ENCODE peak calls at places on chromosomes 6 and 20, in five cellular contexts. One of them, this sample, is unnamed.

GRCh38 chr6:36113049-36113448 is 17.3 kb upstream of the MAPK13 start:
- DNase-seq in NT2/D1: no peak
- DNase-seq in H1: no peak
- DNase-seq in GM12878: no peak
- DNase-seq in HepG2: peak; percentile 51
- DNase-seq in this sample: no peak

GRCh38 chr20:23105193-23105592 is 19.1 kb upstream of the CD93 start:
- DNase-seq in H1: no peak
- DNase-seq in NT2/D1: no peak
- DNase-seq in HepG2: no peak
- DNase-seq in GM12878: no peak
- DNase-seq in this sample: no peak

GRCh38 chr6:89678531-89678930 is 40.0 kb upstream of the LYRM2 start:
- DNase-seq in GM12878: no peak
- DNase-seq in HepG2: no peak
- DNase-seq in NT2/D1: no peak
- DNase-seq in H1: no peak
- DNase-seq in this sample: no peak

GRCh38 chr6:17863971-17864754 is 123.3 kb downstream of the KIF13A start:
- DNase-seq in GM12878: no peak
- DNase-seq in H1: no peak
- DNase-seq in HepG2: peak; percentile 15
- DNase-seq in NT2/D1: no peak
- DNase-seq in this sample: no peak

GRCh38 chr6:159008656-159009288 is 8.8 kb upstream of the RSPH3 start:
- DNase-seq in H1: no peak
- DNase-seq in HepG2: peak; percentile 25
- DNase-seq in NT2/D1: no peak
- DNase-seq in GM12878: no peak
- DNase-seq in this sample: no peak

GRCh38 chr6:15527838-15528617 is 134.8 kb downstream of the DTNBP1 start:
- DNase-seq in NT2/D1: no peak
- DNase-seq in H1: no peak
- DNase-seq in GM12878: no peak
- DNase-seq in HepG2: no peak
- DNase-seq in this sample: no peak

GRCh38 chr6:111944541-111944940 is 71.3 kb upstream of the FYN start:
- DNase-seq in HepG2: no peak
- DNase-seq in GM12878: no peak
- DNase-seq in NT2/D1: no peak
- DNase-seq in H1: no peak
- DNase-seq in this sample: no peak

GRCh38 chr20:5131502-5131901 is 4.7 kb downstream of the CDS2 start:
- DNase-seq in HepG2: no peak
- DNase-seq in H1: no peak
- DNase-seq in GM12878: no peak
- DNase-seq in NT2/D1: no peak
- DNase-seq in this sample: no peak

GRCh38 chr6:135163440-135163738 is 17.7 kb upstream of the MYB start:
- DNase-seq in H1: no peak
- DNase-seq in GM12878: peak; percentile 84
- DNase-seq in NT2/D1: no peak
- DNase-seq in HepG2: no peak
- DNase-seq in this sample: no peak

GRCh38 chr20:33685328-33686007 is 717 bp downstream of the E2F1 start:
- DNase-seq in HepG2: peak; percentile 71
- DNase-seq in GM12878: peak; percentile 62
- DNase-seq in NT2/D1: no peak
- DNase-seq in H1: no peak
- DNase-seq in this sample: peak; percentile 52

GRCh38 chr6:2959909-2960719 is 11.3 kb downstream of the SERPINB6 start:
- DNase-seq in GM12878: no peak
- DNase-seq in HepG2: no peak
- DNase-seq in H1: no peak
- DNase-seq in NT2/D1: peak; percentile 42
- DNase-seq in this sample: no peak

GRCh38 chr6:50913105-50913770 is 94.6 kb downstream of the TFAP2B start:
- DNase-seq in H1: no peak
- DNase-seq in GM12878: no peak
- DNase-seq in HepG2: no peak
- DNase-seq in NT2/D1: no peak
- DNase-seq in this sample: no peak

GRCh38 chr6:37077459-37078296 is 72.2 kb downstream of the FGD2 start:
- DNase-seq in H1: no peak
- DNase-seq in GM12878: no peak
- DNase-seq in HepG2: no peak
- DNase-seq in NT2/D1: no peak
- DNase-seq in this sample: no peak

GRCh38 chr6:137976430-137976829 is 109.4 kb downstream of the TNFAIP3 start:
- DNase-seq in GM12878: no peak
- DNase-seq in H1: no peak
- DNase-seq in NT2/D1: no peak
- DNase-seq in HepG2: no peak
- DNase-seq in this sample: no peak

GRCh38 chr6:41396335-41396734 is 60.9 kb downstream of the NCR2 start:
- DNase-seq in NT2/D1: no peak
- DNase-seq in HepG2: no peak
- DNase-seq in H1: no peak
- DNase-seq in GM12878: no peak
- DNase-seq in this sample: no peak

GRCh38 chr6:136563386-136564152 is 13.3 kb upstream of the MAP7 start:
- DNase-seq in HepG2: no peak
- DNase-seq in NT2/D1: no peak
- DNase-seq in H1: no peak
- DNase-seq in GM12878: no peak
- DNase-seq in this sample: no peak

GRCh38 chr20:49785851-49786174 is 26.8 kb upstream of the SLC9A8 start:
- DNase-seq in NT2/D1: no peak
- DNase-seq in HepG2: no peak
- DNase-seq in H1: no peak
- DNase-seq in GM12878: peak; percentile 83
- DNase-seq in this sample: no peak

GRCh38 chr6:66376021-66376420 is 669.0 kb upstream of the EYS start:
- DNase-seq in H1: no peak
- DNase-seq in HepG2: no peak
- DNase-seq in NT2/D1: no peak
- DNase-seq in GM12878: no peak
- DNase-seq in this sample: no peak

GRCh38 chr6:11205721-11206120 is 26.7 kb downstream of the NEDD9 start:
- DNase-seq in NT2/D1: no peak
- DNase-seq in HepG2: no peak
- DNase-seq in GM12878: no peak
- DNase-seq in H1: no peak
- DNase-seq in this sample: no peak

DNA sequence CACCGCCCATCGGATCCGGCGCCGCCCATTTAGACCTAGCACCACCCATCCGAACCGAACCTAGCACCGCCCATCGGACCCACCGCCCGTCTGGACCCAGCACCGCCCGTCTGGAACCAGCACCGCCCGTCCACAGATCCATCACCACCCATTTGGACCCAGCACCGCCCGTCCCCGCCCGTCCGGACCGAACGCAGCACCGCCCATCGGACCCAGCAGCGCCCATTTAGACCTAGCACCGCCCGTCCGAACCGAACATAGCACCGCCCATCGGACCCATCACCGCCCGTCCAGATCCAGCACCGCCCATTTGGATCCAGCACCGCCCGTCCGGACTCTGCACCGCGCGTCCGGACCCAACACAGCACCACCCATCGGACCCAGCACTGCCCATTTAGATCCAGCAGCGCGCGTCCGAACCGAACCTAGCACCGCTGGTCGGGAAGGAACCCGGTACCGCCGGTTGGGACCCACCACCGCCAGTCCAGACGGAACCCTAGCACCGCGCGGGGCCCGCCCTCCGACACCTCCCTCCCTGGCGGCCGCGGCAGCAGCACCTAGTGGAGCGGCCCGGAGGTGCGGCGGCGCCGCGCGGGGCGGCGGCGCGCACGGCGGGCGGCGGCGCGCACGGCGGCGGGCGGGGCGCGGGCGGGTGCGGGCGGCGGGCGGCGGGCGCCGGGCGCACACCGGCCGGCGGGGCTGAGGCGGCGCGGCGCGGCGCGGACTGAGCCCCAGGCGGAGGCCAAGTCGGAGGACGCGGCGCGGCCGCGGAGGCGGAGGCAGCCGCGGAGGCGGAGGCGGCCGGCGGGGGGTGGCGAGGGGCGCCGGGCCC is at the start of gene AFDN:
- DNase-seq in NT2/D1: no peak
- DNase-seq in HepG2: no peak
- DNase-seq in GM12878: no peak
- DNase-seq in H1: no peak
- DNase-seq in this sample: peak; percentile 87
- TF ChIP-seq SUZ12 in NT2/D1: no peak
- TF ChIP-seq SUZ12 in HepG2: no peak
- TF ChIP-seq SUZ12 in GM12878: no peak
- TF ChIP-seq SUZ12 in H1: no peak
- TF ChIP-seq SUZ12 in this sample: no peak

GRCh38 chr20:63282946-63283345 is 10.0 kb upstream of the COL20A1 start:
- DNase-seq in H1: no peak
- DNase-seq in HepG2: no peak
- DNase-seq in GM12878: no peak
- DNase-seq in NT2/D1: no peak
- DNase-seq in this sample: no peak
- TF ChIP-seq SUZ12 in H1: no peak
- TF ChIP-seq SUZ12 in HepG2: no peak
- TF ChIP-seq SUZ12 in GM12878: no peak
- TF ChIP-seq SUZ12 in NT2/D1: no peak
- TF ChIP-seq SUZ12 in this sample: no peak

DNA sequence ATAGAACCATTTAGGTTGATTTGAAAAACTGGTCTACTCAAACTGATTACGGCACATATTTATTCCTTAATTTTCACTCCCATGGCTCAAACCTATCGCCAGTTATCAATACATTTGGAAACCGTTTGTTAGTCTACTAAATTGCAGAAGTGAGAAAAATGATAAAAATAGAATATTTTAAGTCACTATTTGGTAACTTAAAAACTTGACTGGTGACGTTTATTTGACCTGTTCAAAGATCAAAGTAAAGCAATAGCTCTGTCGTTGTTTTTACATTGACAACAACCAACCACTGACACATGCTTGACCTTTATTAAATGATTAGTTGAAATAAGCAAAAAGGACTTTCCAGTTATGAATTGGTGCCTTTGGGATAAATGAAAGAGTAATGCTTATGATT is 402.9 kb upstream of the MAP3K7 start:
- DNase-seq in HepG2: no peak
- DNase-seq in NT2/D1: no peak
- DNase-seq in H1: no peak
- DNase-seq in GM12878: no peak
- DNase-seq in this sample: no peak
- TF ChIP-seq SUZ12 in HepG2: no peak
- TF ChIP-seq SUZ12 in NT2/D1: no peak
- TF ChIP-seq SUZ12 in H1: no peak
- TF ChIP-seq SUZ12 in GM12878: no peak
- TF ChIP-seq SUZ12 in this sample: no peak

GRCh38 chr6:146857180-146857959 is 258.6 kb downstream of the ADGB start:
- DNase-seq in HepG2: peak; percentile 63
- DNase-seq in GM12878: no peak
- DNase-seq in H1: peak; percentile 51
- DNase-seq in NT2/D1: peak; percentile 43
- DNase-seq in this sample: peak; percentile 90

GRCh38 chr6:146855889-146856288 is 257.1 kb downstream of the ADGB start:
- DNase-seq in HepG2: no peak
- DNase-seq in NT2/D1: no peak
- DNase-seq in GM12878: no peak
- DNase-seq in H1: no peak
- DNase-seq in this sample: no peak

GRCh38 chr6:146859206-146859605 is 260.4 kb downstream of the ADGB start:
- DNase-seq in NT2/D1: no peak
- DNase-seq in H1: no peak
- DNase-seq in HepG2: no peak
- DNase-seq in GM12878: no peak
- DNase-seq in this sample: no peak

GRCh38 chr6:146857960-146858308 is 259.2 kb downstream of the ADGB start:
- DNase-seq in GM12878: no peak
- DNase-seq in NT2/D1: no peak
- DNase-seq in HepG2: no peak
- DNase-seq in H1: no peak
- DNase-seq in this sample: peak; percentile 22

DNA sequence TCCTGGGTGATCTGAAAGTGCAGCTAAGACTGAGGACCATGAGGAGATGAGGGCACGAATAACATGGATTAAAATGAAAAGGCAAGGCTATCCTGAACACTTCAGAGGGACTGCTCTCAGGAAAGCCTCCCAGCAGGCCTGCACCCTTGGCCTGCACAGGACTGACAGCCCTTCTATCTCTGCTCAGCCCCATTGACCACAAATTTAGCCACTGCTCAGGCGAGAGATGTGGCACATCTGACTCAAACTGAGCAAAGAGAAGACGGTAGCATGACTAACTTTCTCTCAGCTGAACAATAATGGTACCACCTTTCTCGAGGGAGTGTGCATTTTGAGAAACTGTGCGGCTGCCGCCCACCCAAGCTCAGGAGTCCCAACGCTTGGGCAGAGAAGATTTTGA is 257.5 kb downstream of the ADGB start:
- DNase-seq in NT2/D1: no peak
- DNase-seq in H1: no peak
- DNase-seq in GM12878: no peak
- DNase-seq in HepG2: no peak
- DNase-seq in this sample: no peak
- TF ChIP-seq SUZ12 in NT2/D1: no peak
- TF ChIP-seq SUZ12 in H1: no peak
- TF ChIP-seq SUZ12 in GM12878: no peak
- TF ChIP-seq SUZ12 in HepG2: no peak
- TF ChIP-seq SUZ12 in this sample: no peak

GRCh38 chr6:26464416-26465131 is 6.8 kb downstream of the BTN2A1 start:
- DNase-seq in GM12878: no peak
- DNase-seq in HepG2: no peak
- DNase-seq in NT2/D1: no peak
- DNase-seq in H1: no peak
- DNase-seq in this sample: no peak
- TF ChIP-seq SUZ12 in GM12878: no peak
- TF ChIP-seq SUZ12 in HepG2: no peak
- TF ChIP-seq SUZ12 in NT2/D1: no peak
- TF ChIP-seq SUZ12 in H1: no peak
- TF ChIP-seq SUZ12 in this sample: no peak

GRCh38 chr20:37839432-37839827 is 63.5 kb upstream of the VSTM2L start:
- DNase-seq in NT2/D1: no peak
- DNase-seq in GM12878: no peak
- DNase-seq in HepG2: no peak
- DNase-seq in H1: no peak
- DNase-seq in this sample: peak; percentile 26
- TF ChIP-seq SUZ12 in NT2/D1: no peak
- TF ChIP-seq SUZ12 in GM12878: no peak
- TF ChIP-seq SUZ12 in HepG2: no peak
- TF ChIP-seq SUZ12 in H1: no peak
- TF ChIP-seq SUZ12 in this sample: no peak

DNA sequence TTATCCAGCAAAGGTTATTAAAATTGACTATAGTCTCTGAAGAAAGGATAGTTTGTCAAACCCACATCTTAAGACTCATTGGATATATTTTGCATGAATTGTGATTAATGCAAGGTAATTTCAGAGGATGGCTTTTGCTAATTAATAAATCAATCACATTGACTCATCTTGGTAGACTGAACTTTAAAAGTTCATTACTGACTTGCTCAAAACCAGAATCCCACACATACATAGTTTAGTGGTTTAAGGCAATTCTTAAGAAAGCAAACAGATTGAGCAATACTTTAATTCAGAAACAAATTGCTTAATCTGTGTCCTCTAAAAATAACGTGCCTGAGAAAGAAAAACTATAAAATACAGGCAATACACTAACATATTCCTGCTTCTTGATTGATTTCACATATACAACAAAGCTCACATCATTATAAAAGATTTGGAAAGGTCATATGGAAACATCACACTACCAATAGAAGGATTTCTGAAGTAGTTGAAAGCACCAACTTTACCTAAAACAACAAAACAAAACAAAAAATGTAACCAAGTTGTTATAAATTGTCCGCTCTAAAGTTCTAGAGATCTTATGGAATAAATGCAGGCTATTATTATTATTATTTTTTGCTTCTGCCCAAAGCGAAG is 63.1 kb upstream of the ZNF217 start:
- DNase-seq in H1: no peak
- DNase-seq in GM12878: no peak
- DNase-seq in HepG2: no peak
- DNase-seq in NT2/D1: no peak
- DNase-seq in this sample: no peak
- TF ChIP-seq SUZ12 in H1: no peak
- TF ChIP-seq SUZ12 in GM12878: no peak
- TF ChIP-seq SUZ12 in HepG2: no peak
- TF ChIP-seq SUZ12 in NT2/D1: no peak
- TF ChIP-seq SUZ12 in this sample: no peak

This sample was measured in HEK293T.